ENCODE peak calls at places on chromosomes 12 and 14, in five cellular contexts. One of them, this sample, is unnamed. For H3K4me1, the result is how much of the 10 kb centered on the place peaks cover.

GRCh38 chr12:108933950-108934349 is 54.1 kb downstream of the DAO start:
- DNase-seq in GM23338: no peak
- DNase-seq in lung: no peak
- DNase-seq in GM23248: no peak
- DNase-seq in ovary: no peak
- DNase-seq in this sample: no peak

GRCh38 chr14:22689186-22689585 is 45.0 kb upstream of the OR6J1 start:
- DNase-seq in lung: no peak
- DNase-seq in GM23248: peak
- DNase-seq in GM23338: no peak
- DNase-seq in ovary: no peak
- DNase-seq in this sample: peak

GRCh38 chr14:104882325-104882973 is 17.4 kb downstream of the CEP170B start:
- DNase-seq in GM23338: peak
- DNase-seq in ovary: peak
- DNase-seq in lung: peak
- DNase-seq in GM23248: no peak
- DNase-seq in this sample: peak

GRCh38 chr12:49626169-49626835 is 2.9 kb downstream of the PRPF40B start:
- DNase-seq in ovary: no peak
- DNase-seq in lung: no peak
- DNase-seq in GM23338: no peak
- DNase-seq in GM23248: peak
- DNase-seq in this sample: no peak

GRCh38 chr14:29810657-29811056 is 117.0 kb downstream of the PRKD1 start:
- DNase-seq in ovary: no peak
- DNase-seq in GM23338: no peak
- DNase-seq in GM23248: peak
- DNase-seq in lung: no peak
- DNase-seq in this sample: peak

GRCh38 chr12:56104815-56105476 is 587 bp downstream of the PA2G4 start:
- DNase-seq in GM23248: peak
- DNase-seq in GM23338: peak
- DNase-seq in ovary: no peak
- DNase-seq in lung: no peak
- DNase-seq in this sample: no peak

GRCh38 chr14:57383125-57383524 is 7.3 kb upstream of the NAA30 start:
- DNase-seq in ovary: no peak
- DNase-seq in GM23248: no peak
- DNase-seq in lung: no peak
- DNase-seq in GM23338: peak
- DNase-seq in this sample: no peak

GRCh38 chr12:690466-690865 is 27.2 kb upstream of the NINJ2 start:
- DNase-seq in GM23248: no peak
- DNase-seq in GM23338: peak
- DNase-seq in lung: no peak
- DNase-seq in ovary: no peak
- DNase-seq in this sample: no peak

GRCh38 chr12:18683603-18684002 is 54.2 kb downstream of the PLCZ1 start:
- DNase-seq in GM23248: peak
- DNase-seq in lung: no peak
- DNase-seq in ovary: no peak
- DNase-seq in GM23338: no peak
- DNase-seq in this sample: no peak

GRCh38 chr12:32312049-32312670 is 87.2 kb upstream of the FGD4 start:
- DNase-seq in lung: no peak
- DNase-seq in GM23248: peak
- DNase-seq in GM23338: peak
- DNase-seq in ovary: no peak
- DNase-seq in this sample: no peak

GRCh38 chr14:21498540-21499526 is 12.3 kb downstream of the METTL3 start:
- DNase-seq in lung: no peak
- DNase-seq in GM23338: peak
- DNase-seq in GM23248: peak
- DNase-seq in ovary: no peak
- DNase-seq in this sample: no peak

GRCh38 chr14:70881549-70882174 is 25.6 kb upstream of the PCNX1 start:
- DNase-seq in lung: no peak
- DNase-seq in GM23338: no peak
- DNase-seq in ovary: no peak
- DNase-seq in GM23248: no peak
- DNase-seq in this sample: no peak

GRCh38 chr14:30443368-30444007 is 115.5 kb upstream of the G2E3 start:
- DNase-seq in GM23338: peak
- DNase-seq in GM23248: peak
- DNase-seq in lung: no peak
- DNase-seq in ovary: no peak
- DNase-seq in this sample: no peak

GRCh38 chr12:50986961-50987737 is 34.8 kb downstream of the HIGD1C start:
- DNase-seq in GM23338: peak
- DNase-seq in lung: no peak
- DNase-seq in ovary: peak
- DNase-seq in GM23248: peak
- DNase-seq in this sample: peak

GRCh38 chr12:132178801-132179401 is 34.6 kb downstream of the NOC4L start:
- DNase-seq in GM23248: no peak
- DNase-seq in lung: no peak
- DNase-seq in ovary: no peak
- DNase-seq in GM23338: peak
- DNase-seq in this sample: no peak

GRCh38 chr12:107660861-107661415 is 24.7 kb upstream of the PWP1 start:
- DNase-seq in GM23338: peak
- DNase-seq in ovary: no peak
- DNase-seq in GM23248: no peak
- DNase-seq in lung: no peak
- DNase-seq in this sample: no peak

GRCh38 chr14:94026173-94026885 is at the start of gene OTUB2:
- DNase-seq in lung: peak
- DNase-seq in ovary: peak
- DNase-seq in GM23338: peak
- DNase-seq in GM23248: peak
- DNase-seq in this sample: peak

GRCh38 chr12:110619534-110619953 is 5.6 kb downstream of the TCTN1 start:
- DNase-seq in GM23338: no peak
- DNase-seq in GM23248: peak
- DNase-seq in lung: no peak
- DNase-seq in ovary: no peak
- DNase-seq in this sample: no peak

GRCh38 chr12:120737557-120738251 is 12.1 kb downstream of the ACADS start:
- DNase-seq in GM23248: no peak
- DNase-seq in ovary: no peak
- DNase-seq in GM23338: peak
- DNase-seq in lung: no peak
- DNase-seq in this sample: no peak

GRCh38 chr12:120736404-120737331 is 11.0 kb downstream of the ACADS start:
- DNase-seq in lung: no peak
- DNase-seq in ovary: no peak
- DNase-seq in GM23248: no peak
- DNase-seq in GM23338: no peak
- DNase-seq in this sample: no peak

GRCh38 chr12:120739031-120739762 is 13.6 kb downstream of the ACADS start:
- DNase-seq in GM23248: no peak
- DNase-seq in GM23338: no peak
- DNase-seq in lung: no peak
- DNase-seq in ovary: no peak
- DNase-seq in this sample: peak

GRCh38 chr12:120739821-120740613 is 14.4 kb downstream of the ACADS start:
- DNase-seq in lung: no peak
- DNase-seq in GM23338: no peak
- DNase-seq in GM23248: no peak
- DNase-seq in ovary: no peak
- DNase-seq in this sample: no peak

DNA sequence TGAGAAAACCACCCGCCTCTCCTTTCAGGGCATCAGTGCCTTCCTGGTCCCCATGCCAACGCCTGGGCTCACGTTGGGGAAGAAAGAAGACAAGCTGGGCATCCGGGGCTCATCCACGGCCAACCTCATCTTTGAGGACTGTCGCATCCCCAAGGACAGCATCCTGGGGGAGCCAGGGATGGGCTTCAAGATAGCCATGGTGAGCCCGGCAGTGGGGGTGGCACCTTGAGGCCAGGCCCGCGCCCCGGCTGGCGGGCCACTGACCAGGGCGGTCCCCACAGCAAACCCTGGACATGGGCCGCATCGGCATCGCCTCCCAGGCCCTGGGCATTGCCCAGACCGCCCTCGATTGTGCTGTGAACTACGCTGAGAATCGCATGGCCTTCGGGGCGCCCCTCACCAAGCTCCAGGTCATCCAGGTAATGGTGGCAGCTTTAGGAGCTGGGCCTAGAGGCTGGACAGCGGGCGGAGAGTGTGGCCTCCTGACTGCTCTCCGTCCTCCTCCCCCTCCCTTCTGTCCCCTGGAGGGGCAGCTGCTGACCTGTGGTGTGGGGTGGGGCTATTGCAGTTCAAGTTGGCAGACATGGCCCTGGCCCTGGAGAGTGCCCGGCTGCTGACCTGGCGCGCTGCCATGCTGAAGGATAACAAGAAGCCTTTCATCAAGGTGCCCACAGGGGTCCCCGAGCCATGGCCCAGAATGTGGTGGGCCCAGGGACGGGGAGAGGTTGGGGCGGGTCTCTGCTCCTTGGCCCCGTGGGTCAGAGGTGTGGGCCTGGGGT is 12.8 kb downstream of the ACADS start:
- DNase-seq in GM23248: no peak
- DNase-seq in GM23338: no peak
- DNase-seq in ovary: no peak
- DNase-seq in lung: no peak
- DNase-seq in this sample: peak
- H3K4me3 ChIP-seq in GM23248: no peak
- H3K4me3 ChIP-seq in GM23338: no peak
- H3K4me3 ChIP-seq in ovary: no peak
- H3K4me3 ChIP-seq in lung: no peak
- H3K4me3 ChIP-seq in this sample: no peak

DNA sequence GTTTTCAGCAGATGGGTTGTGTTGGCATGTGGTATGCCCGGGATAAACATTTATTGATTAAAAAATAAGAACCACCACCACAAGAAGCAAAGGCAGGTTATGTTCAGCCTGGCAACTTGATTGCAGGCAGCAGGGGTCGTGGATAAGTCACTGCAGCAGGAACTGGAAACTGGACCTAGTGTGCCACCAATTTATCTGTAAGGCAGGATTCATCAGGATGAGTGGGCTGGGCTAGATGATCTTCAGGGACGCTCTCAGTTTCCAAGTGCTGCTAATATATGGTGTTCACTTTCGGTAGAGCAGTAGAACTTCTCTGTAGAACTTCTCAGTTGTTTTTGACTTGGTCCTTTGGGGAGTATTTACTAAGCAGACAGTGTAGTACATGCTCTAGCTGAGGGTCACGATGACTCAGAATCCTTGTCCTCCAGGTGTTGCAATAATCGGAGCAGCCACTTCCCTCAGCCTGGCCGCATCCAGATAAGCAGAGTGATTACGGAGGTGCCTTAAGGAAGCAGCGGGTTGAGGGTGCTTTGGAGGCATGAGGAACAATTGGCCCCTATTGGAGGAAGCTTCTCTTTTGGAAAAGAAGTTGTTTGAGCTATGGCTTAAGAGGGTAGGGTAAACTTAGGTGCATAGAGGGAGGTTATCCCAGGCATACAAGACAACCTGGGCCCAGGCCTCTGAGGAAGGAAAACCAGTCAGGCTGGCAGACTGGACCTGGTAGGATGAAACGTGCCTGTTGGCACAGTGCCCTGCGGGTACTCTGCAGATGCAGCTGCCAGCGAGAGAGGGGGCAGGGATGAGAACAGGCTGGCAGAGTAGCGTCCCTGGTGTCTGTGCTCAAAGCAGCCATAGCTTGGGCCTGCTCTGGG is 104.0 kb downstream of the GPR135 start:
- DNase-seq in GM23248: peak
- DNase-seq in GM23338: no peak
- DNase-seq in lung: peak
- DNase-seq in ovary: peak
- DNase-seq in this sample: peak
- H3K4me1 ChIP-seq in GM23248: half or more
- H3K4me1 ChIP-seq in GM23338: under half
- H3K4me1 ChIP-seq in lung: under half
- H3K4me1 ChIP-seq in ovary: under half
- H3K4me1 ChIP-seq in this sample: under half

GRCh38 chr12:10213168-10214130 is 772 bp downstream of the GABARAPL1 start:
- DNase-seq in ovary: peak
- DNase-seq in GM23248: peak
- DNase-seq in lung: peak
- DNase-seq in GM23338: peak
- DNase-seq in this sample: peak

GRCh38 chr12:10214131-10214876 is 1.6 kb downstream of the GABARAPL1 start:
- DNase-seq in GM23248: peak
- DNase-seq in lung: no peak
- DNase-seq in ovary: no peak
- DNase-seq in GM23338: peak
- DNase-seq in this sample: no peak

GRCh38 chr12:10218021-10218420 is 5.3 kb downstream of the GABARAPL1 start:
- DNase-seq in lung: no peak
- DNase-seq in ovary: no peak
- DNase-seq in GM23338: no peak
- DNase-seq in GM23248: no peak
- DNase-seq in this sample: no peak

GRCh38 chr12:10214877-10215267 is 2.2 kb downstream of the GABARAPL1 start:
- DNase-seq in GM23248: no peak
- DNase-seq in ovary: no peak
- DNase-seq in lung: no peak
- DNase-seq in GM23338: no peak
- DNase-seq in this sample: no peak

DNA sequence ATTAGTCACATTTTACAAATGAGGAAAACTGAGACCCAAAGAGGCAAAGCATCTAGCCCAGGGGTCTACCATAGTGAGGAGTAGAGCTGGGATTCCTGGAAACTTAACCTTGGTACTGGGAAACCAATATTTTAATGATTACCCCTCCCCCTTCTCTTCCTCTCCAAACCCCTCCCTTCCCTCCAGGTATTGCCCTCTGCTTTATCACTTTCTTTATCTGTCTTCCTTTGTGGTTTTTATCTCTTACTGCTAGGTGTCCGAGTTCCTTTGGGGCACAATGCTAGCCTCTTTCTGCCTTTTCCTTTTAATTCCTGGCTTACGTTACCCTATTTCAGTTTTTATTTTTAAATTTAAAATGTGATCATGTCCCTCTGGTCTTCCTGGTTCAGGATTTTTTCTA is 2.8 kb downstream of the GABARAPL1 start:
- DNase-seq in ovary: no peak
- DNase-seq in GM23338: peak
- DNase-seq in GM23248: no peak
- DNase-seq in lung: no peak
- DNase-seq in this sample: no peak
- H3K27ac ChIP-seq in ovary: no peak
- H3K27ac ChIP-seq in GM23338: no peak
- H3K27ac ChIP-seq in GM23248: peak
- H3K27ac ChIP-seq in lung: peak
- H3K27ac ChIP-seq in this sample: no peak

GRCh38 chr14:36647417-36647826 is 14.2 kb upstream of the PAX9 start:
- DNase-seq in lung: no peak
- DNase-seq in GM23338: peak
- DNase-seq in ovary: no peak
- DNase-seq in GM23248: no peak
- DNase-seq in this sample: no peak
- H3K4me3 ChIP-seq in lung: peak
- H3K4me3 ChIP-seq in GM23338: peak
- H3K4me3 ChIP-seq in ovary: no peak
- H3K4me3 ChIP-seq in GM23248: peak
- H3K4me3 ChIP-seq in this sample: peak

This sample was measured in pancreas.